ENCODE peak calls at places on chromosomes 4 and X, in seven cellular contexts. One of them, this sample, is unnamed. For H3K4me1 and H3K9me3, the result is how much of the 10 kb centered on the place peaks cover.

GRCh38 chrX:150036181-150036580 is 97.9 kb upstream of the EOLA2 start:
- DNase-seq in aorta: no peak
- DNase-seq in pancreas: no peak
- DNase-seq in neuronal stem cell: no peak
- DNase-seq in tibial nerve: no peak
- DNase-seq in cardiac muscle cell: no peak
- DNase-seq in tibial artery: no peak
- DNase-seq in this sample: no peak

GRCh38 chr4:61575796-61576195 is 375.7 kb downstream of the ADGRL3 start:
- DNase-seq in tibial nerve: no peak
- DNase-seq in pancreas: no peak
- DNase-seq in aorta: no peak
- DNase-seq in tibial artery: no peak
- DNase-seq in neuronal stem cell: no peak
- DNase-seq in cardiac muscle cell: no peak
- DNase-seq in this sample: no peak

GRCh38 chr4:95547708-95548471 is 883 bp downstream of the UNC5C start:
- DNase-seq in cardiac muscle cell: peak
- DNase-seq in tibial artery: peak
- DNase-seq in pancreas: peak
- DNase-seq in aorta: peak
- DNase-seq in tibial nerve: no peak
- DNase-seq in neuronal stem cell: peak
- DNase-seq in this sample: no peak

GRCh38 chrX:69196666-69197065 is 31.4 kb upstream of the PJA1 start:
- DNase-seq in tibial artery: no peak
- DNase-seq in pancreas: no peak
- DNase-seq in aorta: no peak
- DNase-seq in neuronal stem cell: no peak
- DNase-seq in cardiac muscle cell: no peak
- DNase-seq in tibial nerve: no peak
- DNase-seq in this sample: no peak

GRCh38 chr4:113539408-113539807 is 222.1 kb downstream of the CAMK2D start:
- DNase-seq in aorta: no peak
- DNase-seq in cardiac muscle cell: no peak
- DNase-seq in tibial artery: no peak
- DNase-seq in tibial nerve: no peak
- DNase-seq in neuronal stem cell: no peak
- DNase-seq in pancreas: no peak
- DNase-seq in this sample: no peak

GRCh38 chr4:86960557-86960959 is 25.7 kb downstream of the AFF1 start:
- DNase-seq in neuronal stem cell: peak
- DNase-seq in tibial nerve: no peak
- DNase-seq in cardiac muscle cell: peak
- DNase-seq in pancreas: no peak
- DNase-seq in aorta: no peak
- DNase-seq in tibial artery: no peak
- DNase-seq in this sample: no peak

GRCh38 chrX:19560611-19561010 is 45.3 kb upstream of the MAP3K15 start:
- DNase-seq in aorta: no peak
- DNase-seq in cardiac muscle cell: no peak
- DNase-seq in neuronal stem cell: no peak
- DNase-seq in tibial artery: no peak
- DNase-seq in pancreas: no peak
- DNase-seq in tibial nerve: no peak
- DNase-seq in this sample: no peak

GRCh38 chrX:23742174-23742692 is 843 bp downstream of the ACOT9 start:
- DNase-seq in aorta: no peak
- DNase-seq in tibial artery: peak
- DNase-seq in cardiac muscle cell: peak
- DNase-seq in neuronal stem cell: no peak
- DNase-seq in tibial nerve: no peak
- DNase-seq in pancreas: no peak
- DNase-seq in this sample: no peak

GRCh38 chr4:139734201-139734874 is 68.7 kb downstream of the MGST2 start:
- DNase-seq in tibial artery: no peak
- DNase-seq in pancreas: no peak
- DNase-seq in tibial nerve: no peak
- DNase-seq in neuronal stem cell: no peak
- DNase-seq in cardiac muscle cell: no peak
- DNase-seq in aorta: no peak
- DNase-seq in this sample: no peak

GRCh38 chrX:136529795-136530194 is 2.2 kb upstream of the VGLL1 start:
- DNase-seq in neuronal stem cell: no peak
- DNase-seq in cardiac muscle cell: no peak
- DNase-seq in pancreas: no peak
- DNase-seq in aorta: no peak
- DNase-seq in tibial nerve: no peak
- DNase-seq in tibial artery: no peak
- DNase-seq in this sample: no peak

GRCh38 chr4:37993806-37994205 is 33.6 kb downstream of the PTTG2 start:
- DNase-seq in aorta: no peak
- DNase-seq in tibial nerve: no peak
- DNase-seq in cardiac muscle cell: no peak
- DNase-seq in tibial artery: no peak
- DNase-seq in neuronal stem cell: no peak
- DNase-seq in pancreas: no peak
- DNase-seq in this sample: no peak

GRCh38 chr4:38128478-38129451 is 168.6 kb downstream of the PTTG2 start:
- DNase-seq in tibial artery: no peak
- DNase-seq in cardiac muscle cell: no peak
- DNase-seq in pancreas: no peak
- DNase-seq in aorta: no peak
- DNase-seq in neuronal stem cell: no peak
- DNase-seq in tibial nerve: no peak
- DNase-seq in this sample: no peak

GRCh38 chr4:177339794-177340374 is 30.2 kb downstream of the NEIL3 start:
- DNase-seq in cardiac muscle cell: peak
- DNase-seq in neuronal stem cell: no peak
- DNase-seq in tibial artery: no peak
- DNase-seq in tibial nerve: no peak
- DNase-seq in pancreas: no peak
- DNase-seq in aorta: no peak
- DNase-seq in this sample: no peak

GRCh38 chrX:2499507-2499906 is 1.3 kb downstream of the DHRSX start:
- DNase-seq in neuronal stem cell: no peak
- DNase-seq in tibial artery: peak
- DNase-seq in pancreas: peak
- DNase-seq in aorta: no peak
- DNase-seq in cardiac muscle cell: no peak
- DNase-seq in tibial nerve: no peak
- DNase-seq in this sample: peak
- H3K4me3 ChIP-seq in neuronal stem cell: peak
- H3K4me3 ChIP-seq in tibial artery: peak
- H3K4me3 ChIP-seq in pancreas: peak
- H3K4me3 ChIP-seq in aorta: peak
- H3K4me3 ChIP-seq in cardiac muscle cell: peak
- H3K4me3 ChIP-seq in tibial nerve: peak
- H3K4me3 ChIP-seq in this sample: peak

DNA sequence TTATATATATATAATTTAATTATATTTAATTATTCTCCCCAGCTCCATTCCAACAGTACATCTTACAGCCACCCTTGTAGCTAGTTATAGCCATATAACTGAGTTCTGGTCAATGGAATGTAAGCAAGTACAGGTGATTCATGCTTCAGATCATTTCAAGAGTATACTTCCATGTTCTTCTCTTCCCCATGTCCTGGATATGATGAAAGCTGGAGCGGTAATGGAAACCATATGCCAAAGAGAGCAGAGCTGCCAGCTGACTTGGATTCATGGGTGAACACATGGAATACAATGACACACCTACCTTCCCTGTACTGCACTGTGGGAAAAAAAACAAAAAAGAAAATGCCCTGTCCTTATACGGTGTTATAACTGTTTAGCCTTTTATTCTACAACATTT is 17.5 kb upstream of the CORIN start:
- DNase-seq in pancreas: no peak
- DNase-seq in tibial artery: no peak
- DNase-seq in aorta: no peak
- DNase-seq in tibial nerve: no peak
- DNase-seq in neuronal stem cell: no peak
- DNase-seq in cardiac muscle cell: no peak
- DNase-seq in this sample: no peak
- H3K4me1 ChIP-seq in pancreas: under half
- H3K4me1 ChIP-seq in tibial artery: under half
- H3K4me1 ChIP-seq in aorta: under half
- H3K4me1 ChIP-seq in tibial nerve: under half
- H3K4me1 ChIP-seq in neuronal stem cell: under half
- H3K4me1 ChIP-seq in cardiac muscle cell: under half
- H3K4me1 ChIP-seq in this sample: under half

GRCh38 chr4:79034544-79034943 is 95.3 kb upstream of the PAQR3 start:
- DNase-seq in tibial artery: no peak
- DNase-seq in neuronal stem cell: no peak
- DNase-seq in pancreas: no peak
- DNase-seq in aorta: no peak
- DNase-seq in cardiac muscle cell: no peak
- DNase-seq in tibial nerve: no peak
- DNase-seq in this sample: no peak
- H3K9me3 ChIP-seq in tibial artery: under half
- H3K9me3 ChIP-seq in neuronal stem cell: under half
- H3K9me3 ChIP-seq in pancreas: under half
- H3K9me3 ChIP-seq in aorta: under half
- H3K9me3 ChIP-seq in cardiac muscle cell: under half
- H3K9me3 ChIP-seq in tibial nerve: under half
- H3K9me3 ChIP-seq in this sample: under half

GRCh38 chr4:153438916-153439756 is 27.0 kb upstream of the TMEM131L start:
- DNase-seq in cardiac muscle cell: no peak
- DNase-seq in pancreas: no peak
- DNase-seq in tibial nerve: no peak
- DNase-seq in aorta: no peak
- DNase-seq in neuronal stem cell: no peak
- DNase-seq in tibial artery: no peak
- DNase-seq in this sample: no peak
- H3K4me3 ChIP-seq in cardiac muscle cell: no peak
- H3K4me3 ChIP-seq in pancreas: no peak
- H3K4me3 ChIP-seq in tibial nerve: peak
- H3K4me3 ChIP-seq in aorta: peak
- H3K4me3 ChIP-seq in neuronal stem cell: no peak
- H3K4me3 ChIP-seq in tibial artery: peak
- H3K4me3 ChIP-seq in this sample: no peak

DNA sequence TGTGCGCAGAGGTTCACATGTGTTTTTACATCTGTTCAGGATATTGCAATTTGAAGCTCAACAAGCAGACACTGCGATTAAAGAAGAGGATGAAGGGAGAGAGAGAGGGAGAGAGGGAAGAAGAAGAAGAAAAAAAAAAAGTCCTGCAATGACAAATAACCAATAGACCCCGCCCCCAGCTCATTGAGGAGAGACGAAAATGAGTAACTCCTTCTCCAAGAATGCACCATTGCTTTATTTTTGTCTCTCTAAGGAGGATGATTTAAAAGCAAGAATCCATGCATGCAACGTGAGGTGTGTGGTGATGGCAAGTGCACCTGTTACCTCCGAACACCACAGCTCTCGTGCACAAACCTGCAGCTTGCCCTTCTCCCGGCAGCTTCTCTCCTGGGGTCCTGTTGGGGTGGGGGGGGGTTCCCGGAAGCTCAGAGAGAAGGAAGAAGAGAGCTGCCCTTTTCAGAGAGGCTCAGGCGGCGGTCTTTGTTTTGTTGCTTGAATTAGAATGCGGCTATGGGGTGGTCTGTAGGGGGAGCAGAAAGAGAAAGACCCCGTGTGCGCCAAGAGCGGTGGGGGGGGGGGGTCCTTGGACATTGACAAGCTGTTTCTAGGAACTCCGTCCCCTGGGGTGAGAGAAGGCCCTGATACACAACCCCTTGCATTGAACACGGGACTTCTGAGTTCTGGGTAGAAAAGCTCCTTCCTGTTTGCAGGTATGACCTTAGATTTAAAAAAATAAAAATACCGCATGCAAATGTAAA is 100.7 kb downstream of the CRLF2 start:
- DNase-seq in tibial nerve: no peak
- DNase-seq in neuronal stem cell: peak
- DNase-seq in tibial artery: no peak
- DNase-seq in aorta: no peak
- DNase-seq in pancreas: no peak
- DNase-seq in cardiac muscle cell: no peak
- DNase-seq in this sample: peak
- H3K4me1 ChIP-seq in tibial nerve: under half
- H3K4me1 ChIP-seq in neuronal stem cell: under half
- H3K4me1 ChIP-seq in tibial artery: under half
- H3K4me1 ChIP-seq in aorta: under half
- H3K4me1 ChIP-seq in pancreas: under half
- H3K4me1 ChIP-seq in cardiac muscle cell: under half
- H3K4me1 ChIP-seq in this sample: under half

GRCh38 chr4:7552466-7552865 is 117.7 kb upstream of the PSAPL1 start:
- DNase-seq in neuronal stem cell: no peak
- DNase-seq in aorta: no peak
- DNase-seq in cardiac muscle cell: no peak
- DNase-seq in tibial artery: no peak
- DNase-seq in pancreas: no peak
- DNase-seq in tibial nerve: no peak
- DNase-seq in this sample: no peak
- H3K9me3 ChIP-seq in neuronal stem cell: under half
- H3K9me3 ChIP-seq in aorta: under half
- H3K9me3 ChIP-seq in cardiac muscle cell: under half
- H3K9me3 ChIP-seq in tibial artery: under half
- H3K9me3 ChIP-seq in pancreas: under half
- H3K9me3 ChIP-seq in tibial nerve: under half
- H3K9me3 ChIP-seq in this sample: under half